ENCODE peak calls at places on chromosomes 6 and 20, in ten cellular contexts. L, Y, C, F, B, S, E, A, O and X are unnamed samples.

GRCh38 chr6:124683507-124683906 is 278.7 kb upstream of the RNF217 start:
- DNase-seq in L (no peak), Y (no peak), C (no peak), F (no peak), B (no peak), S (no peak), E (no peak), A (no peak), O (no peak), X (no peak)

GRCh38 chr6:105596284-105596755 is 193.4 kb upstream of the PREP start:
- DNase-seq in L (no peak), Y (no peak), C (no peak), F (no peak), B (peak), S (no peak), E (no peak), A (no peak), O (no peak), X (peak)

GRCh38 chr6:154615483-154616025 is 105.1 kb upstream of the CNKSR3 start:
- DNase-seq in L (no peak), Y (no peak), C (peak), F (no peak), B (peak), S (peak), E (no peak), A (no peak), O (no peak), X (peak)

GRCh38 chr6:116979560-116979959 is 102.5 kb downstream of the RFX6 start:
- DNase-seq in L (no peak), Y (no peak), C (no peak), F (no peak), B (no peak), S (no peak), E (no peak), A (no peak), O (no peak), X (no peak)

GRCh38 chr6:9699890-9700289 is 715.0 kb downstream of the TFAP2A start:
- DNase-seq in L (no peak), Y (no peak), C (no peak), F (no peak), B (no peak), S (no peak), E (peak), A (no peak), O (no peak), X (no peak)

GRCh38 chr6:14077193-14077853 is 40.2 kb upstream of the CD83 start:
- DNase-seq in L (no peak), Y (no peak), C (no peak), F (no peak), B (no peak), S (no peak), E (no peak), A (no peak), O (no peak), X (no peak)

GRCh38 chr6:107711953-107712522 is 112.1 kb downstream of the SCML4 start:
- DNase-seq in L (no peak), Y (no peak), C (no peak), F (no peak), B (no peak), S (no peak), E (no peak), A (no peak), O (no peak), X (no peak)

GRCh38 chr6:30714263-30714662 is 2.8 kb downstream of the MDC1 start:
- DNase-seq in L (no peak), Y (no peak), C (no peak), F (no peak), B (no peak), S (no peak), E (no peak), A (no peak), O (no peak), X (no peak)

GRCh38 chr20:50292324-50293243 is 102.0 kb downstream of the CEBPB start:
- DNase-seq in L (no peak), Y (no peak), C (no peak), F (no peak), B (peak), S (peak), E (no peak), A (peak), O (no peak), X (no peak)

GRCh38 chr20:36281785-36282380 is 24.3 kb upstream of the DLGAP4 start:
- DNase-seq in L (no peak), Y (no peak), C (no peak), F (no peak), B (no peak), S (no peak), E (no peak), A (no peak), O (no peak), X (no peak)

GRCh38 chr20:24337074-24337473 is 132.4 kb upstream of the SYNDIG1 start:
- DNase-seq in L (no peak), Y (no peak), C (no peak), F (no peak), B (peak), S (no peak), E (no peak), A (no peak), O (peak), X (no peak)

GRCh38 chr6:12290490-12290820 is 294 bp downstream of the EDN1 start:
- DNase-seq in L (no peak), Y (no peak), C (no peak), F (no peak), B (no peak), S (no peak), E (no peak), A (no peak), O (no peak), X (no peak)

GRCh38 chr6:135096403-135097130 is 41.9 kb upstream of the HBS1L start:
- DNase-seq in L (no peak), Y (no peak), C (no peak), F (no peak), B (no peak), S (no peak), E (no peak), A (no peak), O (no peak), X (no peak)

GRCh38 chr20:58688838-58689237 is 3.8 kb upstream of the NPEPL1 start:
- DNase-seq in L (no peak), Y (no peak), C (no peak), F (no peak), B (no peak), S (no peak), E (no peak), A (no peak), O (peak), X (no peak)

GRCh38 chr6:75381878-75382633 is 97.5 kb upstream of the TMEM30A start:
- DNase-seq in L (no peak), Y (no peak), C (no peak), F (no peak), B (no peak), S (no peak), E (no peak), A (no peak), O (no peak), X (no peak)

GRCh38 chr6:53441035-53441493 is 92.3 kb upstream of the ELOVL5 start:
- DNase-seq in L (no peak), Y (no peak), C (no peak), F (no peak), B (no peak), S (no peak), E (peak), A (no peak), O (no peak), X (no peak)